ENCODE peak calls at places on chromosomes 16 and 17, in five cellular contexts. P is heart right ventricle, L is GM12878, M is tibial nerve, C is endodermal cell. X is an unnamed sample.

GRCh38 chr17:28982191-28982793 is 23.5 kb downstream of the SEZ6 start:
- DNase-seq in P (peak; percentile 43), L (peak; percentile 64), M (peak; percentile 48), C (no peak), X (peak; percentile 26)

GRCh38 chr16:73365010-73365409 is 317.1 kb upstream of the ZFHX3 start:
- DNase-seq in P (peak; percentile 11), L (no peak), M (no peak), C (no peak), X (no peak)

GRCh38 chr16:87895641-87896141 is 26.4 kb upstream of the SLC7A5 start:
- DNase-seq in P (no peak), L (peak; percentile 67), M (no peak), C (no peak), X (peak; percentile 49)

GRCh38 chr17:62778990-62779681 is 29.0 kb downstream of the MARCHF10 start:
- DNase-seq in P (no peak), L (no peak), M (no peak), C (peak; percentile 66), X (no peak)

GRCh38 chr16:54923055-54923473 is 7.6 kb upstream of the IRX5 start:
- DNase-seq in P (no peak), L (no peak), M (no peak), C (no peak), X (no peak)

GRCh38 chr17:50480854-50481490 is 2.3 kb downstream of the RSAD1 start:
- DNase-seq in P (no peak), L (no peak), M (no peak), C (no peak), X (no peak)

GRCh38 chr17:57626520-57627210 is 118.4 kb downstream of the CCDC182 start:
- DNase-seq in P (no peak), L (no peak), M (no peak), C (no peak), X (no peak)

GRCh38 chr17:4582101-4582501 is 2.2 kb upstream of the SMTNL2 start:
- DNase-seq in P (no peak), L (no peak), M (no peak), C (no peak), X (no peak)

GRCh38 chr17:55294042-55294751 is 29.4 kb downstream of the HLF start:
- DNase-seq in P (no peak), L (no peak), M (no peak), C (peak; percentile 41), X (no peak)

GRCh38 chr17:27544350-27545131 is 86.4 kb upstream of the LGALS9 start:
- DNase-seq in P (no peak), L (peak; percentile 96), M (no peak), C (peak; percentile 51), X (no peak)

GRCh38 chr17:8124350-8125195 is 667 bp upstream of the HES7 start:
- DNase-seq in P (no peak), L (no peak), M (peak; percentile 10), C (peak; percentile 76), X (no peak)

GRCh38 chr17:77208217-77208808 is 67.5 kb downstream of the SEC14L1 start:
- DNase-seq in P (peak; percentile 47), L (no peak), M (peak; percentile 35), C (peak; percentile 68), X (no peak)

GRCh38 chr16:47475786-47476185 is 14.7 kb downstream of the PHKB start:
- DNase-seq in P (no peak), L (no peak), M (no peak), C (no peak), X (no peak)

GRCh38 chr17:15382866-15383265 is 41.5 kb upstream of the TEKT3 start:
- DNase-seq in P (no peak), L (no peak), M (no peak), C (peak; percentile 5), X (no peak)

GRCh38 chr17:18904482-18904881 is 46.6 kb downstream of the PRPSAP2 start:
- DNase-seq in P (no peak), L (no peak), M (no peak), C (no peak), X (no peak)

GRCh38 chr17:2435852-2436251 is 35.0 kb upstream of the MNT start:
- DNase-seq in P (no peak), L (no peak), M (no peak), C (no peak), X (no peak)

GRCh38 chr16:84618428-84619102 is 687 bp upstream of the COTL1 start:
- DNase-seq in P (no peak), L (no peak), M (no peak), C (peak; percentile 93), X (no peak)

GRCh38 chr17:47869114-47869513 is 18.2 kb upstream of the SP6 start:
- DNase-seq in P (no peak), L (no peak), M (no peak), C (no peak), X (no peak)

GRCh38 chr17:81966343-81967243 is 5.6 kb upstream of the NOTUM start:
- DNase-seq in P (no peak), L (no peak), M (no peak), C (peak; percentile 83), X (no peak)

GRCh38 chr17:79398441-79398840 is 212.4 kb downstream of the RBFOX3 start:
- DNase-seq in P (no peak), L (no peak), M (no peak), C (no peak), X (no peak)

GRCh38 chr17:80035937-80036714 is at the start of gene CCDC40:
- DNase-seq in P (peak; percentile 85), L (no peak), M (peak; percentile 74), C (peak; percentile 97), X (peak; percentile 69)

GRCh38 chr17:42982266-42982665 is 1.9 kb downstream of the RUNDC1 start:
- DNase-seq in P (no peak), L (no peak), M (no peak), C (no peak), X (no peak)

GRCh38 chr16:27625050-27625697 is 75.2 kb downstream of the KATNIP start:
- DNase-seq in P (peak; percentile 10), L (no peak), M (no peak), C (no peak), X (no peak)

DNA sequence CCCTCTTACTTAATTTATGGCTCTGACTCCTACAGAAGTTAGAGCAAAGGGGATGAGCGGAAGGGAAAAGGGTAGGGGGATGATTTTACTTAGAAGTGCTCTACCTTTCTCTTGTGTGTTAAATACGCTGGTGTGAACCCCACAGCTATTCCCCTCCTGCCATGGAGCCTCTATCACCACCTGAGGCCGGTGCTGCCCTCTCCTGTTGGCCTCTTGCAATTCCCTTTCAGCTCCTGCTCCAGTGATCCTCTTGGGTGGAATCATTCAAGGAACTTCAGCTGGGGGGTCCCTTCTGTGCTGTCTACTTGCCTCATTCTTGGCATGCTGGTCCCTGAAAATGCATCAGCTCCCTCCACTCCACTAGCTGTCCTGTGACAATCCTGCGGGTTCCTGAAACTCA is 41.8 kb upstream of the CDH8 start:
- DNase-seq in P (no peak), L (no peak), M (no peak), C (peak; percentile 91), X (no peak)
- TF ChIP-seq CTCF in P (no peak), L (peak; percentile 43), M (no peak), C (peak; percentile 90), X (no peak)

GRCh38 chr16:10824111-10824893 is 5.7 kb upstream of the TVP23A start:
- DNase-seq in P (no peak), L (no peak), M (no peak), C (no peak), X (no peak)

GRCh38 chr16:10820546-10820945 is 2.0 kb upstream of the TVP23A start:
- DNase-seq in P (no peak), L (no peak), M (no peak), C (no peak), X (no peak)

GRCh38 chr16:10827691-10828341 is 9.2 kb upstream of the TVP23A start:
- DNase-seq in P (peak; percentile 88), L (no peak), M (peak; percentile 79), C (no peak), X (no peak)

GRCh38 chr16:10817963-10818941 is at the start of gene TVP23A:
- DNase-seq in P (no peak), L (no peak), M (no peak), C (peak; percentile 85), X (no peak)

DNA sequence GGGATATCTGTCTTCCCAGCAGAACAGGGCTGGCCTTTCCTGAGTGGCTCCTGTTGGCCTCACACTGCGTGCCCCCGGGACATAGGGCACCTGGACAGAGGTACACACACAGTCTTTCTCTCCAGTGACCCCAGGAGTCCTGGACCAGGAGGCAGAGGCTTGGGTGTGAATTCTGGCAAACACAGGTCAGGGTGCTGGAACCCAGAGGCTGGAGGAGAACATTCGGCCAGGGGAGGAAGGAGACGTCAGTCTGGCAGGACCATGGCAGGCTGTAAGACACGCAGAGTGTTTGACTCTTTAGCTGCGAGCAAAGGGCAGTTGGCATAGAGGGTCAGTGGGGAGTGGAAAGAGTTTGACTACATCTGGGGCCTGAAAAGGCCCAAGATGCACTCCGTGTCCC is 4.1 kb upstream of the TVP23A start:
- DNase-seq in P (no peak), L (no peak), M (no peak), C (no peak), X (no peak)
- H3K27ac ChIP-seq in P (peak overlapping the region; percentile 14), L (no peak overlapping the region), M (no peak overlapping the region), C (no peak overlapping the region), X (no peak overlapping the region)

GRCh38 chr16:30144917-30145316 is 21.9 kb upstream of the MAPK3 start:
- DNase-seq in P (no peak), L (no peak), M (no peak), C (no peak), X (no peak)

GRCh38 chr16:30145692-30146091 is 22.7 kb upstream of the MAPK3 start:
- DNase-seq in P (no peak), L (no peak), M (no peak), C (no peak), X (no peak)

GRCh38 chr16:30151091-30151490 is 28.1 kb upstream of the MAPK3 start:
- DNase-seq in P (no peak), L (no peak), M (no peak), C (no peak), X (no peak)

GRCh38 chr16:30149250-30149885 is 26.3 kb upstream of the MAPK3 start:
- DNase-seq in P (no peak), L (no peak), M (no peak), C (no peak), X (no peak)

DNA sequence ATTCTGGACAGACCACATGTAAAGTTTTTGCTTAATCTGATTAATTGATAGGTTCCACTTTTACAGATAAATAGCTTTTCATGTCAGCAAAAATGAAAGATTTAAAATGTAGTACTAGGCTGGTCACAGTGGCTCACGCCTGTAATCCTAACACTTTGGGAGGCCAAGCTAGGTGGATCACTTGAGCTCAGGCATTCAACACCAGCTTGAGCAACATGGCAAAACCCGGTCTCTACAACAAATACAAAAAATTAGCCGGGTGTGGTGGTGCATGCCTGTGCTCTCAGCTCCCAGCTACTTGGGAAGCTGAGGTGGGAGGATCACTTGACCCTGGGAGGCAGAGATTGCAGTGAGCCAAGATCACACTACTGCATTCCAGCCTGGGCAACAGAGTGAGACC is 25.1 kb upstream of the MAPK3 start:
- DNase-seq in P (no peak), L (no peak), M (no peak), C (no peak), X (no peak)
- H3K27me3 ChIP-seq in P (no peaks in the 10 kb centered on the region), L (no peaks in the 10 kb centered on the region), M (no peaks in the 10 kb centered on the region), C (no peaks in the 10 kb centered on the region), X (no peaks in the 10 kb centered on the region)

GRCh38 chr17:75940727-75941441 is at the start of gene FBF1:
- DNase-seq in P (peak; percentile 93), L (peak; percentile 46), M (peak; percentile 80), C (peak; percentile 100), X (peak; percentile 90)
- TF ChIP-seq CTCF in P (no peak), L (no peak), M (no peak), C (peak; percentile 17), X (no peak)

GRCh38 chr17:31566247-31566991 is 174.9 kb downstream of the RAB11FIP4 start:
- DNase-seq in P (no peak), L (no peak), M (no peak), C (no peak), X (no peak)
- H3K27ac ChIP-seq in P (peak overlapping the region; percentile 18), L (no peak overlapping the region), M (peak overlapping the region; percentile 46), C (no peak overlapping the region), X (no peak overlapping the region)

X was measured in CD4-positive, alpha-beta T cell.